ENCODE peak calls at places on chromosomes 12 and 14, in four cellular contexts. B is BJ, A is NB4, F is IMR-90. C is an unnamed sample.

GRCh38 chr12:54431911-54432814 is 13.1 kb upstream of the ITGA5 start:
- DNase-seq in B (no peak), A (peak), F (peak), C (peak)

GRCh38 chr14:22386924-22387775 is 201.9 kb downstream of the DAD1 start:
- DNase-seq in B (no peak), A (peak), F (peak), C (peak)

GRCh38 chr12:96083020-96083489 is 47.7 kb upstream of the LTA4H start:
- DNase-seq in B (no peak), A (no peak), F (peak), C (peak)

GRCh38 chr14:90429764-90430163 is 32.9 kb downstream of the CALM1 start:
- DNase-seq in B (no peak), A (no peak), F (no peak), C (no peak)

GRCh38 chr12:106883421-106883820 is 72.3 kb upstream of the TMEM263 start:
- DNase-seq in B (no peak), A (no peak), F (peak), C (no peak)

GRCh38 chr12:59452259-59452658 is 143.6 kb upstream of the SLC16A7 start:
- DNase-seq in B (peak), A (no peak), F (peak), C (peak)

GRCh38 chr14:66070542-66071319 is 415.4 kb upstream of the CCDC196 start:
- DNase-seq in B (no peak), A (peak), F (no peak), C (peak)

GRCh38 chr12:12800406-12801180 is 12.6 kb upstream of the DDX47 start:
- DNase-seq in B (no peak), A (no peak), F (peak), C (peak)

GRCh38 chr12:112846619-112847018 is 55.1 kb downstream of the RPH3A start:
- DNase-seq in B (no peak), A (no peak), F (no peak), C (no peak)

GRCh38 chr12:55068416-55069010 is 48.7 kb downstream of the NEUROD4 start:
- DNase-seq in B (no peak), A (peak), F (peak), C (peak)

GRCh38 chr12:52139579-52140062 is 52.2 kb downstream of the KRT80 start:
- DNase-seq in B (no peak), A (peak), F (peak), C (no peak)

GRCh38 chr12:102528111-102528510 is 47.7 kb upstream of the IGF1 start:
- DNase-seq in B (no peak), A (no peak), F (peak), C (peak)

GRCh38 chr14:92958373-92959188 is 35.6 kb downstream of the CHGA start:
- DNase-seq in B (no peak), A (no peak), F (no peak), C (no peak)

GRCh38 chr14:92907316-92907911 is 15.5 kb upstream of the CHGA start:
- DNase-seq in B (no peak), A (no peak), F (no peak), C (no peak)

GRCh38 chr14:102205560-102205959 is 65.9 kb downstream of the WDR20 start:
- DNase-seq in B (no peak), A (no peak), F (no peak), C (no peak)

GRCh38 chr14:94117856-94118255 is 7.3 kb downstream of the IFI27 start:
- DNase-seq in B (no peak), A (no peak), F (no peak), C (no peak)

GRCh38 chr12:118055144-118055557 is 5.8 kb downstream of the WSB2 start:
- DNase-seq in B (no peak), A (peak), F (peak), C (peak)

GRCh38 chr12:66197413-66198055 is 8.5 kb downstream of the IRAK3 start:
- DNase-seq in B (no peak), A (no peak), F (peak), C (peak)

GRCh38 chr12:55983229-55983849 is 9.5 kb downstream of the RAB5B start:
- DNase-seq in B (no peak), A (peak), F (no peak), C (no peak)

GRCh38 chr12:107317751-107318553 is 224.6 kb upstream of the CRY1 start:
- DNase-seq in B (peak), A (peak), F (peak), C (peak)

GRCh38 chr14:31465113-31465512 is 7.8 kb upstream of the DTD2 start:
- DNase-seq in B (peak), A (no peak), F (peak), C (peak)

GRCh38 chr12:69042970-69043369 is 110.0 kb upstream of the CPM start:
- DNase-seq in B (no peak), A (no peak), F (no peak), C (no peak)

GRCh38 chr14:52369305-52369781 is 55.2 kb downstream of the PTGER2 start:
- DNase-seq in B (peak), A (no peak), F (peak), C (peak)

GRCh38 chr12:93521225-93521854 is 51.1 kb upstream of the SOCS2 start:
- DNase-seq in B (no peak), A (no peak), F (peak), C (no peak)

GRCh38 chr14:22981090-22982012 is 1.0 kb downstream of the AJUBA start:
- DNase-seq in B (no peak), A (no peak), F (no peak), C (peak)

GRCh38 chr12:19819231-19819630 is 379.9 kb downstream of the AEBP2 start:
- DNase-seq in B (no peak), A (no peak), F (no peak), C (no peak)

GRCh38 chr12:82326905-82327503 is 31.2 kb downstream of the CCDC59 start:
- DNase-seq in B (no peak), A (peak), F (peak), C (peak)

GRCh38 chr14:99350751-99351150 is 78.8 kb upstream of the BCL11B start:
- DNase-seq in B (no peak), A (no peak), F (no peak), C (no peak)

GRCh38 chr14:50668008-50668851 is at the start of gene SAV1:
- DNase-seq in B (no peak), A (peak), F (peak), C (peak)
- H3K4me3 ChIP-seq in B (peak), A (peak), F (peak), C (peak)

GRCh38 chr12:57771271-57771872 is 533 bp downstream of the METTL1 start:
- DNase-seq in B (no peak), A (peak), F (peak), C (peak)
- TF ChIP-seq CTCF in B (no peak), A (no peak), F (no peak), C (no peak)

GRCh38 chr14:67187826-67188225 is 1.4 kb upstream of the GARIN2 start:
- DNase-seq in B (no peak), A (no peak), F (peak), C (peak)
- H3K4me3 ChIP-seq in B (no peak), A (no peak), F (no peak), C (no peak)

GRCh38 chr12:75239987-75240386 is 30.3 kb upstream of the KCNC2 start:
- DNase-seq in B (no peak), A (no peak), F (no peak), C (no peak)

DNA sequence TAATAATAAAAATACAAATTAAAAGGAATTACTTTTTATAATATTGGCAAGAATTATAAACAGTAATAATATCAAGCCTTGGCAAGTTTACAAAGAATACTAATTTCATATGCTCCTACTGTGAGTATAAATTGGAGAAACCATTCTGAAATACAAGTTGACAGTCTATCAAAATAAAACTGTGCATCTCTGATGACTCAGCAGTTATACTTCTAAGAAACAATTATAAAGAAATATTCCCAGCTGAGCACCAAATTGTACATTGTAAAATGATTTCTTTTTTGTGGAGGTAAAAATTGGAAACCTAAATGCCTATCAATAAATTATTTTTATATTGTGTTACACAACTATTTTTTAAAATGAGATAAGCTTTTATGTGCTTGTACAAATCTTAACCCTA is 35.5 kb upstream of the KCNC2 start:
- DNase-seq in B (no peak), A (no peak), F (no peak), C (no peak)
- TF ChIP-seq CTCF in B (no peak), A (no peak), F (no peak), C (no peak)

GRCh38 chr12:25323774-25324086 is 73.0 kb upstream of the KRAS start:
- DNase-seq in B (no peak), A (no peak), F (no peak), C (no peak)

GRCh38 chr12:25320123-25321006 is 69.6 kb upstream of the KRAS start:
- DNase-seq in B (no peak), A (peak), F (no peak), C (no peak)

GRCh38 chr12:25322918-25323773 is 72.4 kb upstream of the KRAS start:
- DNase-seq in B (no peak), A (peak), F (peak), C (peak)

GRCh38 chr12:25321772-25322171 is 71.0 kb upstream of the KRAS start:
- DNase-seq in B (no peak), A (no peak), F (no peak), C (no peak)

GRCh38 chr12:25322351-25322750 is 71.6 kb upstream of the KRAS start:
- DNase-seq in B (no peak), A (no peak), F (no peak), C (no peak)
- H3K4me3 ChIP-seq in B (no peak), A (no peak), F (no peak), C (no peak)

GRCh38 chr14:97010491-97011160 is 213.4 kb downstream of the VRK1 start:
- DNase-seq in B (no peak), A (peak), F (no peak), C (no peak)
- TF ChIP-seq CTCF in B (no peak), A (peak), F (no peak), C (no peak)

GRCh38 chr12:24901975-24902461 is 46.9 kb downstream of the BCAT1 start:
- DNase-seq in B (no peak), A (no peak), F (no peak), C (no peak)
- H3K4me3 ChIP-seq in B (peak), A (no peak), F (no peak), C (peak)

DNA sequence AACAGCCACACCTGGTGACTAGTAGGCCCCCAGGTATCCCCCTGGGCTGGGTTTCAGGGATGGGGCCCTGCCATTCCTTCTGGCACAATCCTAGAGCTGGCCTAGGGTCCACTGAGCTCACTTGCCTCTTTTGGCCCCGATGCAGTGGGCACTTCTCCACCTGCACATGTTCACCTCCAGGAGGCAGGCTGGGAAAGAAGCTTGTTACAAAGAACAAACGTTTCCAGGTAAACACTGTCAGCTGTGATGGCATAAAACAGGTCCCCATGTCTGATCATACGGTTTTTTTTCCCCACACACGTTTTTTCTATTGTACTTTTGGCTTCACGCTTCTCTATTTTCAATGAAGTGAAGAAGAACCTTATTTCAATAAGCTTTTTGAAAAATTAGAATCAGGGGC is 15.8 kb upstream of the HVCN1 start:
- DNase-seq in B (no peak), A (no peak), F (no peak), C (no peak)
- TF ChIP-seq CTCF in B (no peak), A (peak), F (no peak), C (peak)

GRCh38 chr14:47674546-47675238 is 713 bp downstream of the MDGA2 start:
- DNase-seq in B (no peak), A (no peak), F (no peak), C (peak)

GRCh38 chr14:47675489-47676300 is at the start of gene MDGA2:
- DNase-seq in B (no peak), A (no peak), F (no peak), C (no peak)

GRCh38 chr14:47678157-47678556 is 2.8 kb upstream of the MDGA2 start:
- DNase-seq in B (no peak), A (no peak), F (no peak), C (no peak)

GRCh38 chr14:47675239-47675488 is 241 bp downstream of the MDGA2 start:
- DNase-seq in B (no peak), A (no peak), F (no peak), C (no peak)

GRCh38 chr14:47676301-47676617 is 854 bp upstream of the MDGA2 start:
- DNase-seq in B (no peak), A (no peak), F (no peak), C (no peak)
- H3K4me3 ChIP-seq in B (no peak), A (no peak), F (no peak), C (no peak)